ENCODE peak calls at places on chromosomes 4 and X, in four cellular contexts. J is endothelial cell of umbilical vein, I is HCT116, F is neural progenitor cell. G is an unnamed sample.

GRCh38 chrX:131918839-131919238 is 104.3 kb upstream of the STK26 start:
- DNase-seq in J (no peak), I (no peak), F (no peak), G (no peak)

GRCh38 chr4:11189756-11190155 is 238.9 kb downstream of the HS3ST1 start:
- DNase-seq in J (no peak), I (no peak), F (no peak), G (no peak)

GRCh38 chr4:73432169-73433000 is 3.6 kb upstream of the AFP start:
- DNase-seq in J (no peak), I (no peak), F (no peak), G (no peak)

GRCh38 chrX:119635799-119636198 is 29.6 kb upstream of the NKRF start:
- DNase-seq in J (no peak), I (no peak), F (no peak), G (no peak)

GRCh38 chr4:150569384-150569987 is 12.5 kb upstream of the MAB21L2 start:
- DNase-seq in J (no peak), I (no peak), F (no peak), G (no peak)

GRCh38 chrX:154549766-154550165 is 2.3 kb downstream of the IKBKG start:
- DNase-seq in J (no peak), I (no peak), F (no peak), G (no peak)

GRCh38 chr4:133581971-133582619 is 433.0 kb downstream of the PCDH10 start:
- DNase-seq in J (no peak), I (no peak), F (no peak), G (no peak)

GRCh38 chr4:150318971-150319370 is 240.7 kb downstream of the DCLK2 start:
- DNase-seq in J (no peak), I (no peak), F (no peak), G (no peak)

GRCh38 chr4:88857588-88857987 is 160.0 kb upstream of the NAP1L5 start:
- DNase-seq in J (no peak), I (no peak), F (no peak), G (no peak)

GRCh38 chrX:71859637-71860036 is 51.0 kb upstream of the NHSL2 start:
- DNase-seq in J (peak), I (peak), F (peak), G (peak)

GRCh38 chrX:154603438-154604430 is 15.3 kb downstream of the CTAG1B start:
- DNase-seq in J (peak), I (peak), F (no peak), G (no peak)

GRCh38 chrX:129039176-129039575 is 484.1 kb downstream of the SMARCA1 start:
- DNase-seq in J (no peak), I (no peak), F (no peak), G (no peak)

GRCh38 chr4:182339246-182339645 is 96.0 kb downstream of the TENM3 start:
- DNase-seq in J (no peak), I (no peak), F (peak), G (no peak)

GRCh38 chr4:33091961-33092360 is 2371.8 kb downstream of the PCDH7 start:
- DNase-seq in J (no peak), I (no peak), F (no peak), G (no peak)

GRCh38 chr4:109946120-109946519 is 33.4 kb downstream of the EGF start:
- DNase-seq in J (no peak), I (no peak), F (no peak), G (no peak)

GRCh38 chr4:61773655-61774245 is 573.6 kb downstream of the ADGRL3 start:
- DNase-seq in J (no peak), I (no peak), F (peak), G (no peak)

GRCh38 chrX:17692709-17693346 is 44.5 kb upstream of the SCML1 start:
- DNase-seq in J (no peak), I (no peak), F (peak), G (no peak)

GRCh38 chr4:110198472-110199419 is at the start of gene ELOVL6:
- DNase-seq in J (peak), I (peak), F (peak), G (peak)

GRCh38 chr4:183873389-183874185 is 31.5 kb upstream of the STOX2 start:
- DNase-seq in J (no peak), I (no peak), F (no peak), G (no peak)

GRCh38 chr4:56958111-56958517 is 19.3 kb downstream of the NOA1 start:
- DNase-seq in J (peak), I (no peak), F (no peak), G (no peak)

GRCh38 chr4:86846921-86847320 is 2.3 kb downstream of the SLC10A6 start:
- DNase-seq in J (peak), I (no peak), F (no peak), G (no peak)

GRCh38 chrX:148823986-148824385 is 323.6 kb downstream of the AFF2 start:
- DNase-seq in J (no peak), I (no peak), F (no peak), G (no peak)

GRCh38 chrX:100973411-100973810 is 3.9 kb downstream of the ARL13A start:
- DNase-seq in J (peak), I (no peak), F (no peak), G (no peak)

DNA sequence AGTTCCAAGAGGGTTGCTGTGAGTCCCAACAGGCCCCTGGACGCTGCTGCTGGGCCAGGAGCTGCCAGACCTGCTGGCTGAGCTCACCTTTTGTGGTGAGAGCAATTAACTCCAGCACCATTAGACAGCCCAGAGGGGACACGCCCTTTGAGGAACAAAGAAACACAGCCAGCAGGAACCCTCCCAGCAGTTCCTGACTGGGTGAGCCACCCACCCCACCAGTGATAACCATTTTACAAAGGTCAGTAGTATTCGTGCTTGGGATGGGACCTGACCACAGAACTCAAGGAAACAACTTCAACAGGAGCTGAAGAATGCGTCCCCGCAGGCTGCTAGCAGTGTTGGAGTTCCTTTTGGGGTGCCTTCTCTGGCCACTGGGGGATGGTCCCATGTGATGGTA is 38.8 kb upstream of the AFAP1 start:
- DNase-seq in J (no peak), I (peak), F (no peak), G (no peak)
- H3K4me3 ChIP-seq in J (no peak), I (no peak), F (no peak), G (no peak)

GRCh38 chr4:122854444-122854843 is 27.8 kb downstream of the FGF2 start:
- DNase-seq in J (no peak), I (no peak), F (no peak), G (no peak)
- H3K4me2 ChIP-seq in J (peak), I (no peak), F (peak), G (no peak)

GRCh38 chrX:49767231-49767630 is 61.9 kb upstream of the PAGE4 start:
- DNase-seq in J (no peak), I (no peak), F (no peak), G (no peak)
- H3K4me3 ChIP-seq in J (no peak), I (no peak), F (no peak), G (no peak)

DNA sequence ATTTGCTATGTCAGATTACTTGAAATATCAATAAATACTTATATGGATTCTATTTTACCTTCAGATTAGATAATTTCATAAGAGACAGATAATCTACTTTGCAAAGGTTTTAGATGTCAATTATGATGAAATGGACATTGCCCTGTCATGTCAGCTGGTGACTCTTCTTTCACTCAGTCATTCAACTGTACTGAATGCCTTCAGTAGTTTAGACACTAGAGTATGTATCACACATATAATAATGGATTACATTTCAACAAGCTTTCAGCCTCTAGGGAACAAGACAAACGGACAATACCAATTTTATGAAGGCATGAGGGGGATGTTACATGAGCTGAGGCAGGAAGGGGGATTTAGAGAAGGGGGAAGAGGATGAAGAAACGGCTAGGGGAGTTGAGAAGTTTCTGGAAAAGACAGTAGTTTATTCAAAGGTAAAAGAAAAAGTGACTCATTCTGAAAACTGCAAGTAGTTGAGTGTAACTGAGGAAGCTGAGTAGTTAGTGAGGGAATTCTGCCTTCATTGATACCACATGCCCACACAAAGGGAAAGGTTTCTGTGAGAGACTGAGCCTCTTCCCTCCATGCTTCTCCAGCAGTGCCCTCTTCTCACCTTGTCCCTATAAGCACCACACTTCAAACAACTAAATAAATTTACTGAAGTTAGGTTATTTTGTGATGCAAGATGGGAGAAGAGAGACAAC is 25.7 kb downstream of the SLC9B2 start:
- DNase-seq in J (no peak), I (no peak), F (no peak), G (no peak)
- H3K4me2 ChIP-seq in J (no peak), I (no peak), F (no peak), G (no peak)

DNA sequence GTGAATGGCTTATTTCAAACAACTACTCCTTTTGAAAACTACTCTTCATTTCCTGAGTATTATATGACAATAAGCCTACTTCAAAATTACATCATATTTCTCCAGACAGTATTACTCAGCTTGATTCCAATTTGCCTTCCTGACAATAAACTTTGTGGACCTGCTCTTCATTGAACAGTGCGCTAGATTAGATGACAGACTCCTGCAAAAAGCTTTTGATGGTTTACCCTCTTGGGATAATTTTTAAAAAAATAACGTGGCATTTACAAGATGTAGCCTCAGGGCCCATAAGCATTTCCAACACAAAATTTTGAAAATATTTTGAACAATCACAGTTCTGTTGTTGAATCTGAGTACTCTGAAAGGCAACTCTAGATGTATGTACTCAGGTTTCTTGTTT is 25.9 kb downstream of the MGAT4D start:
- DNase-seq in J (no peak), I (no peak), F (no peak), G (no peak)
- H3K4me3 ChIP-seq in J (no peak), I (no peak), F (no peak), G (no peak)

GRCh38 chr4:52915131-52915645 is 53.1 kb downstream of the RASL11B start:
- DNase-seq in J (no peak), I (no peak), F (no peak), G (no peak)
- H3K4me2 ChIP-seq in J (no peak), I (no peak), F (no peak), G (no peak)

G was measured in MM.1S.